ENCODE peak calls at places on chromosomes 3 and 15, in eight cellular contexts. One of them, this sample, is unnamed.

GRCh38 chr3:186843039-186843432 is 526 bp downstream of the ADIPOQ start:
- DNase-seq in cardiac fibroblast: no peak
- DNase-seq in colonic mucosa: no peak
- DNase-seq in heart right ventricle: no peak
- DNase-seq in Jurkat, Clone E6-1: no peak
- DNase-seq in A673: no peak
- DNase-seq in AG09309: no peak
- DNase-seq in psoas muscle: no peak
- DNase-seq in this sample: no peak

GRCh38 chr3:161560006-161560637 is 63.5 kb downstream of the OTOL1 start:
- DNase-seq in cardiac fibroblast: peak
- DNase-seq in colonic mucosa: peak
- DNase-seq in heart right ventricle: no peak
- DNase-seq in Jurkat, Clone E6-1: peak
- DNase-seq in A673: peak
- DNase-seq in AG09309: no peak
- DNase-seq in psoas muscle: no peak
- DNase-seq in this sample: peak

GRCh38 chr3:32176989-32177701 is 61.3 kb upstream of the CMTM8 start:
- DNase-seq in cardiac fibroblast: peak
- DNase-seq in colonic mucosa: peak
- DNase-seq in heart right ventricle: no peak
- DNase-seq in Jurkat, Clone E6-1: peak
- DNase-seq in A673: peak
- DNase-seq in AG09309: peak
- DNase-seq in psoas muscle: no peak
- DNase-seq in this sample: peak

GRCh38 chr15:52558196-52558595 is 10.6 kb downstream of the ARPP19 start:
- DNase-seq in cardiac fibroblast: peak
- DNase-seq in colonic mucosa: no peak
- DNase-seq in heart right ventricle: no peak
- DNase-seq in Jurkat, Clone E6-1: no peak
- DNase-seq in A673: no peak
- DNase-seq in AG09309: no peak
- DNase-seq in psoas muscle: no peak
- DNase-seq in this sample: peak

GRCh38 chr3:13018039-13018431 is 55.2 kb downstream of the IQSEC1 start:
- DNase-seq in cardiac fibroblast: peak
- DNase-seq in colonic mucosa: no peak
- DNase-seq in heart right ventricle: peak
- DNase-seq in Jurkat, Clone E6-1: no peak
- DNase-seq in A673: no peak
- DNase-seq in AG09309: no peak
- DNase-seq in psoas muscle: peak
- DNase-seq in this sample: no peak

GRCh38 chr15:77540346-77541060 is 92.2 kb downstream of the LINGO1 start:
- DNase-seq in cardiac fibroblast: no peak
- DNase-seq in colonic mucosa: no peak
- DNase-seq in heart right ventricle: no peak
- DNase-seq in Jurkat, Clone E6-1: no peak
- DNase-seq in A673: no peak
- DNase-seq in AG09309: no peak
- DNase-seq in psoas muscle: no peak
- DNase-seq in this sample: no peak

GRCh38 chr15:71295242-71296031 is 180.2 kb downstream of the THSD4 start:
- DNase-seq in cardiac fibroblast: peak
- DNase-seq in colonic mucosa: peak
- DNase-seq in heart right ventricle: no peak
- DNase-seq in Jurkat, Clone E6-1: no peak
- DNase-seq in A673: peak
- DNase-seq in AG09309: peak
- DNase-seq in psoas muscle: no peak
- DNase-seq in this sample: peak

GRCh38 chr3:30112904-30113484 is 493.4 kb upstream of the TGFBR2 start:
- DNase-seq in cardiac fibroblast: peak
- DNase-seq in colonic mucosa: no peak
- DNase-seq in heart right ventricle: no peak
- DNase-seq in Jurkat, Clone E6-1: peak
- DNase-seq in A673: peak
- DNase-seq in AG09309: no peak
- DNase-seq in psoas muscle: no peak
- DNase-seq in this sample: peak

GRCh38 chr3:194212021-194212868 is 76.3 kb downstream of the HES1 start:
- DNase-seq in cardiac fibroblast: no peak
- DNase-seq in colonic mucosa: no peak
- DNase-seq in heart right ventricle: no peak
- DNase-seq in Jurkat, Clone E6-1: no peak
- DNase-seq in A673: no peak
- DNase-seq in AG09309: no peak
- DNase-seq in psoas muscle: no peak
- DNase-seq in this sample: no peak

GRCh38 chr15:74140445-74140761 is 10.0 kb downstream of the ISLR2 start:
- DNase-seq in cardiac fibroblast: no peak
- DNase-seq in colonic mucosa: no peak
- DNase-seq in heart right ventricle: no peak
- DNase-seq in Jurkat, Clone E6-1: no peak
- DNase-seq in A673: no peak
- DNase-seq in AG09309: no peak
- DNase-seq in psoas muscle: no peak
- DNase-seq in this sample: no peak

GRCh38 chr3:146577662-146578061 is 27.5 kb downstream of the PLSCR5 start:
- DNase-seq in cardiac fibroblast: peak
- DNase-seq in colonic mucosa: no peak
- DNase-seq in heart right ventricle: no peak
- DNase-seq in Jurkat, Clone E6-1: peak
- DNase-seq in A673: peak
- DNase-seq in AG09309: peak
- DNase-seq in psoas muscle: no peak
- DNase-seq in this sample: peak

GRCh38 chr15:35880896-35881295 is 334.9 kb upstream of the DPH6 start:
- DNase-seq in cardiac fibroblast: no peak
- DNase-seq in colonic mucosa: no peak
- DNase-seq in heart right ventricle: no peak
- DNase-seq in Jurkat, Clone E6-1: no peak
- DNase-seq in A673: no peak
- DNase-seq in AG09309: no peak
- DNase-seq in psoas muscle: no peak
- DNase-seq in this sample: no peak

GRCh38 chr3:163935411-163935810 is 1142.9 kb downstream of the SI start:
- DNase-seq in cardiac fibroblast: no peak
- DNase-seq in colonic mucosa: no peak
- DNase-seq in heart right ventricle: no peak
- DNase-seq in Jurkat, Clone E6-1: no peak
- DNase-seq in A673: no peak
- DNase-seq in AG09309: no peak
- DNase-seq in psoas muscle: no peak
- DNase-seq in this sample: no peak

GRCh38 chr3:77256584-77257488 is 216.9 kb downstream of the ROBO2 start:
- DNase-seq in cardiac fibroblast: no peak
- DNase-seq in colonic mucosa: no peak
- DNase-seq in heart right ventricle: no peak
- DNase-seq in Jurkat, Clone E6-1: no peak
- DNase-seq in A673: no peak
- DNase-seq in AG09309: no peak
- DNase-seq in psoas muscle: no peak
- DNase-seq in this sample: no peak

GRCh38 chr3:153210116-153210515 is 48.1 kb downstream of the RAP2B start:
- DNase-seq in cardiac fibroblast: peak
- DNase-seq in colonic mucosa: no peak
- DNase-seq in heart right ventricle: no peak
- DNase-seq in Jurkat, Clone E6-1: no peak
- DNase-seq in A673: peak
- DNase-seq in AG09309: no peak
- DNase-seq in psoas muscle: no peak
- DNase-seq in this sample: no peak

GRCh38 chr3:64209866-64210609 is 15.2 kb downstream of the PRICKLE2 start:
- DNase-seq in cardiac fibroblast: peak
- DNase-seq in colonic mucosa: peak
- DNase-seq in heart right ventricle: peak
- DNase-seq in Jurkat, Clone E6-1: no peak
- DNase-seq in A673: no peak
- DNase-seq in AG09309: no peak
- DNase-seq in psoas muscle: peak
- DNase-seq in this sample: peak

GRCh38 chr3:153029350-153029749 is 132.7 kb upstream of the RAP2B start:
- DNase-seq in cardiac fibroblast: peak
- DNase-seq in colonic mucosa: no peak
- DNase-seq in heart right ventricle: no peak
- DNase-seq in Jurkat, Clone E6-1: no peak
- DNase-seq in A673: peak
- DNase-seq in AG09309: no peak
- DNase-seq in psoas muscle: no peak
- DNase-seq in this sample: no peak

GRCh38 chr3:123271466-123272159 is 69.9 kb downstream of the SEC22A start:
- DNase-seq in cardiac fibroblast: peak
- DNase-seq in colonic mucosa: peak
- DNase-seq in heart right ventricle: no peak
- DNase-seq in Jurkat, Clone E6-1: no peak
- DNase-seq in A673: no peak
- DNase-seq in AG09309: no peak
- DNase-seq in psoas muscle: no peak
- DNase-seq in this sample: no peak

GRCh38 chr15:74180689-74181602 is 7.4 kb downstream of the ISLR start:
- DNase-seq in cardiac fibroblast: no peak
- DNase-seq in colonic mucosa: no peak
- DNase-seq in heart right ventricle: no peak
- DNase-seq in Jurkat, Clone E6-1: no peak
- DNase-seq in A673: no peak
- DNase-seq in AG09309: no peak
- DNase-seq in psoas muscle: peak
- DNase-seq in this sample: no peak

GRCh38 chr3:99551520-99551919 is 86.9 kb upstream of the COL8A1 start:
- DNase-seq in cardiac fibroblast: no peak
- DNase-seq in colonic mucosa: no peak
- DNase-seq in heart right ventricle: no peak
- DNase-seq in Jurkat, Clone E6-1: no peak
- DNase-seq in A673: no peak
- DNase-seq in AG09309: no peak
- DNase-seq in psoas muscle: no peak
- DNase-seq in this sample: no peak

GRCh38 chr3:141052570-141053069 is 1.5 kb downstream of the SPSB4 start:
- DNase-seq in cardiac fibroblast: no peak
- DNase-seq in colonic mucosa: no peak
- DNase-seq in heart right ventricle: peak
- DNase-seq in Jurkat, Clone E6-1: no peak
- DNase-seq in A673: no peak
- DNase-seq in AG09309: no peak
- DNase-seq in psoas muscle: peak
- DNase-seq in this sample: no peak

GRCh38 chr3:55686720-55687254 is 199.7 kb upstream of the WNT5A start:
- DNase-seq in cardiac fibroblast: no peak
- DNase-seq in colonic mucosa: no peak
- DNase-seq in heart right ventricle: no peak
- DNase-seq in Jurkat, Clone E6-1: no peak
- DNase-seq in A673: no peak
- DNase-seq in AG09309: no peak
- DNase-seq in psoas muscle: no peak
- DNase-seq in this sample: peak

GRCh38 chr3:136069933-136070332 is 104.4 kb downstream of the PPP2R3A start:
- DNase-seq in cardiac fibroblast: no peak
- DNase-seq in colonic mucosa: no peak
- DNase-seq in heart right ventricle: no peak
- DNase-seq in Jurkat, Clone E6-1: no peak
- DNase-seq in A673: no peak
- DNase-seq in AG09309: no peak
- DNase-seq in psoas muscle: no peak
- DNase-seq in this sample: no peak

GRCh38 chr15:91429973-91430372 is 329.9 kb downstream of the SV2B start:
- DNase-seq in cardiac fibroblast: no peak
- DNase-seq in colonic mucosa: no peak
- DNase-seq in heart right ventricle: no peak
- DNase-seq in Jurkat, Clone E6-1: no peak
- DNase-seq in A673: no peak
- DNase-seq in AG09309: no peak
- DNase-seq in psoas muscle: no peak
- DNase-seq in this sample: no peak

GRCh38 chr15:40790723-40791122 is 16.2 kb upstream of the ZFYVE19 start:
- DNase-seq in cardiac fibroblast: peak
- DNase-seq in colonic mucosa: no peak
- DNase-seq in heart right ventricle: no peak
- DNase-seq in Jurkat, Clone E6-1: no peak
- DNase-seq in A673: no peak
- DNase-seq in AG09309: no peak
- DNase-seq in psoas muscle: no peak
- DNase-seq in this sample: no peak

DNA sequence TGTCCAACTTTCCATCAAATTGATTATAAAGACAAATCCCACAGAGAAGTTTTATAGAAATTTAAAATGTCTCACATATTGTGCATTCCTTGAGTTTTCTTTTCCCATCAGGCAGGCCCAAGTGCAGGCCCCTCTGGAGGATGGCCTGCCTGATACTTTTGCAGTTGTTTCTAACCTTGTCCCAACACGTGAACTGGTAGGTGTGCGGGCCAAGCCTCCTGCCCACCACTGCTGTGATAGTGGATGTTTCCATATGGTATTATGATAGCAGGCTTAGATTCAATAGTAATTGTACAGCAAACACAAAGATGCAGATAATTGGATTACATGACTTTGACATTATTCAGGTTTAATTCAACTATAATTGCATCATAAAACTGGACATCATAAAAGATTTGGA is 1.4 kb downstream of the P2RY12 start:
- DNase-seq in cardiac fibroblast: no peak
- DNase-seq in colonic mucosa: no peak
- DNase-seq in heart right ventricle: no peak
- DNase-seq in Jurkat, Clone E6-1: no peak
- DNase-seq in A673: no peak
- DNase-seq in AG09309: no peak
- DNase-seq in psoas muscle: no peak
- DNase-seq in this sample: no peak
- H3K4me3 ChIP-seq in cardiac fibroblast: no peak
- H3K4me3 ChIP-seq in colonic mucosa: no peak
- H3K4me3 ChIP-seq in heart right ventricle: no peak
- H3K4me3 ChIP-seq in Jurkat, Clone E6-1: no peak
- H3K4me3 ChIP-seq in A673: no peak
- H3K4me3 ChIP-seq in AG09309: no peak
- H3K4me3 ChIP-seq in psoas muscle: no peak
- H3K4me3 ChIP-seq in this sample: no peak

GRCh38 chr3:170368921-170369320 is 11.4 kb downstream of the SKIL start:
- DNase-seq in cardiac fibroblast: peak
- DNase-seq in colonic mucosa: no peak
- DNase-seq in heart right ventricle: no peak
- DNase-seq in Jurkat, Clone E6-1: no peak
- DNase-seq in A673: no peak
- DNase-seq in AG09309: no peak
- DNase-seq in psoas muscle: no peak
- DNase-seq in this sample: no peak
- H3K4me3 ChIP-seq in cardiac fibroblast: no peak
- H3K4me3 ChIP-seq in colonic mucosa: no peak
- H3K4me3 ChIP-seq in heart right ventricle: no peak
- H3K4me3 ChIP-seq in Jurkat, Clone E6-1: no peak
- H3K4me3 ChIP-seq in A673: no peak
- H3K4me3 ChIP-seq in AG09309: no peak
- H3K4me3 ChIP-seq in psoas muscle: no peak
- H3K4me3 ChIP-seq in this sample: no peak

GRCh38 chr3:115790759-115791158 is 167.4 kb downstream of the GAP43 start:
- DNase-seq in cardiac fibroblast: peak
- DNase-seq in colonic mucosa: no peak
- DNase-seq in heart right ventricle: no peak
- DNase-seq in Jurkat, Clone E6-1: no peak
- DNase-seq in A673: peak
- DNase-seq in AG09309: peak
- DNase-seq in psoas muscle: no peak
- DNase-seq in this sample: peak
- H3K4me3 ChIP-seq in cardiac fibroblast: no peak
- H3K4me3 ChIP-seq in colonic mucosa: no peak
- H3K4me3 ChIP-seq in heart right ventricle: no peak
- H3K4me3 ChIP-seq in Jurkat, Clone E6-1: no peak
- H3K4me3 ChIP-seq in A673: no peak
- H3K4me3 ChIP-seq in AG09309: no peak
- H3K4me3 ChIP-seq in psoas muscle: no peak
- H3K4me3 ChIP-seq in this sample: no peak

GRCh38 chr3:37241880-37242279 is 67.5 kb upstream of the LRRFIP2 start:
- DNase-seq in cardiac fibroblast: no peak
- DNase-seq in colonic mucosa: no peak
- DNase-seq in heart right ventricle: no peak
- DNase-seq in Jurkat, Clone E6-1: no peak
- DNase-seq in A673: peak
- DNase-seq in AG09309: no peak
- DNase-seq in psoas muscle: no peak
- DNase-seq in this sample: no peak
- H3K4me3 ChIP-seq in cardiac fibroblast: no peak
- H3K4me3 ChIP-seq in colonic mucosa: no peak
- H3K4me3 ChIP-seq in heart right ventricle: no peak
- H3K4me3 ChIP-seq in Jurkat, Clone E6-1: peak
- H3K4me3 ChIP-seq in A673: no peak
- H3K4me3 ChIP-seq in AG09309: no peak
- H3K4me3 ChIP-seq in psoas muscle: peak
- H3K4me3 ChIP-seq in this sample: no peak